ENCODE peak calls at places on chromosomes 13 and 19, in eight cellular contexts. One of them, this sample, is unnamed.

GRCh38 chr19:1675633-1676350 is 23.4 kb upstream of the TCF3 start:
- DNase-seq in gastrocnemius medialis: no peak
- DNase-seq in ovary: no peak
- DNase-seq in tibial artery: no peak
- DNase-seq in WERI-Rb-1: peak
- DNase-seq in A549: no peak
- DNase-seq in AG04450: no peak
- DNase-seq in body of pancreas: peak
- DNase-seq in this sample: peak

GRCh38 chr19:5828661-5829566 is 10.6 kb downstream of the FUT6 start:
- DNase-seq in A549: no peak
- DNase-seq in tibial artery: no peak
- DNase-seq in body of pancreas: no peak
- DNase-seq in ovary: no peak
- DNase-seq in gastrocnemius medialis: no peak
- DNase-seq in AG04450: no peak
- DNase-seq in WERI-Rb-1: no peak
- DNase-seq in this sample: peak

GRCh38 chr13:65964672-65965071 is 1265.5 kb downstream of the PCDH9 start:
- DNase-seq in WERI-Rb-1: no peak
- DNase-seq in ovary: no peak
- DNase-seq in AG04450: no peak
- DNase-seq in gastrocnemius medialis: no peak
- DNase-seq in A549: no peak
- DNase-seq in body of pancreas: no peak
- DNase-seq in tibial artery: no peak
- DNase-seq in this sample: no peak

GRCh38 chr13:91248249-91248648 is 99.2 kb upstream of the MIR17HG start:
- DNase-seq in ovary: no peak
- DNase-seq in tibial artery: no peak
- DNase-seq in gastrocnemius medialis: no peak
- DNase-seq in A549: no peak
- DNase-seq in WERI-Rb-1: no peak
- DNase-seq in body of pancreas: no peak
- DNase-seq in AG04450: no peak
- DNase-seq in this sample: no peak

GRCh38 chr19:35645680-35646511 is 2.2 kb upstream of the COX6B1 start:
- DNase-seq in body of pancreas: no peak
- DNase-seq in A549: no peak
- DNase-seq in WERI-Rb-1: no peak
- DNase-seq in AG04450: no peak
- DNase-seq in ovary: no peak
- DNase-seq in gastrocnemius medialis: no peak
- DNase-seq in tibial artery: no peak
- DNase-seq in this sample: no peak

GRCh38 chr13:75550159-75550567 is 572 bp downstream of the UCHL3 start:
- DNase-seq in tibial artery: no peak
- DNase-seq in WERI-Rb-1: no peak
- DNase-seq in body of pancreas: peak
- DNase-seq in ovary: no peak
- DNase-seq in AG04450: peak
- DNase-seq in A549: peak
- DNase-seq in gastrocnemius medialis: no peak
- DNase-seq in this sample: peak

GRCh38 chr19:3606690-3607289 is at the start of gene TBXA2R:
- DNase-seq in gastrocnemius medialis: peak
- DNase-seq in A549: peak
- DNase-seq in tibial artery: peak
- DNase-seq in ovary: peak
- DNase-seq in body of pancreas: peak
- DNase-seq in AG04450: no peak
- DNase-seq in WERI-Rb-1: peak
- DNase-seq in this sample: peak

GRCh38 chr13:36217456-36217855 is 3.1 kb upstream of the SOHLH2 start:
- DNase-seq in A549: no peak
- DNase-seq in AG04450: no peak
- DNase-seq in tibial artery: no peak
- DNase-seq in ovary: no peak
- DNase-seq in WERI-Rb-1: no peak
- DNase-seq in body of pancreas: no peak
- DNase-seq in gastrocnemius medialis: no peak
- DNase-seq in this sample: no peak

GRCh38 chr19:51354103-51354741 is 12.0 kb downstream of the ETFB start:
- DNase-seq in gastrocnemius medialis: no peak
- DNase-seq in AG04450: no peak
- DNase-seq in ovary: no peak
- DNase-seq in A549: no peak
- DNase-seq in WERI-Rb-1: peak
- DNase-seq in body of pancreas: no peak
- DNase-seq in tibial artery: no peak
- DNase-seq in this sample: no peak

GRCh38 chr19:42657551-42657950 is 62.8 kb upstream of the CEACAM8 start:
- DNase-seq in gastrocnemius medialis: no peak
- DNase-seq in tibial artery: no peak
- DNase-seq in body of pancreas: no peak
- DNase-seq in WERI-Rb-1: no peak
- DNase-seq in ovary: no peak
- DNase-seq in A549: no peak
- DNase-seq in AG04450: no peak
- DNase-seq in this sample: no peak

GRCh38 chr13:30421093-30422055 is 919 bp upstream of the UBE2L5 start:
- DNase-seq in gastrocnemius medialis: peak
- DNase-seq in tibial artery: peak
- DNase-seq in ovary: peak
- DNase-seq in AG04450: peak
- DNase-seq in body of pancreas: peak
- DNase-seq in WERI-Rb-1: no peak
- DNase-seq in A549: peak
- DNase-seq in this sample: peak

GRCh38 chr13:73059460-73060250 is 850 bp downstream of the KLF5 start:
- DNase-seq in tibial artery: peak
- DNase-seq in body of pancreas: peak
- DNase-seq in WERI-Rb-1: peak
- DNase-seq in A549: no peak
- DNase-seq in AG04450: no peak
- DNase-seq in gastrocnemius medialis: peak
- DNase-seq in ovary: peak
- DNase-seq in this sample: peak

GRCh38 chr19:17303167-17303939 is at the start of gene ABHD8:
- DNase-seq in A549: peak
- DNase-seq in body of pancreas: peak
- DNase-seq in WERI-Rb-1: peak
- DNase-seq in ovary: peak
- DNase-seq in AG04450: peak
- DNase-seq in gastrocnemius medialis: peak
- DNase-seq in tibial artery: peak
- DNase-seq in this sample: peak

GRCh38 chr19:6108721-6109633 is 1.3 kb downstream of the RFX2 start:
- DNase-seq in AG04450: no peak
- DNase-seq in tibial artery: peak
- DNase-seq in gastrocnemius medialis: no peak
- DNase-seq in body of pancreas: peak
- DNase-seq in A549: peak
- DNase-seq in WERI-Rb-1: no peak
- DNase-seq in ovary: peak
- DNase-seq in this sample: no peak

DNA sequence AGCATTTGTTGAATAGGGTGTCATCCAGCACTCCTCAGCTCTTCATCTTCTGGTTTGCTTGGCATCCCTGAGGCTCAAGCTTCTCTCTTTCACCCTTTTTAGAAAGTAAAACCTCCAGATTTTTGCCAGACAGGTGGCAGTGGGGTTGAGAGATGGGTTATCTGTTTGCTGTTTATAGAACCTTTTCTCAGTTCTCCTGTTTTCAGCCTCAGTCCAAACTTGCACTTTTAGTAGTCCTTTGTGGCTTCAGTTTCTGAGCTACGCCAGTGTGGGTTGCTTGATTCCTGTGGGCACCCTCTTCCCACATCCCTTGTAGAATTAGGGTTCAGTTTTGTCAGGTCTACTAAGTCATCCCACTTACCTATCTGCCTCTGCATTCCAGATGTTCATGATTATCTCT is 147.9 kb downstream of the PAN3 start:
- DNase-seq in tibial artery: no peak
- DNase-seq in body of pancreas: no peak
- DNase-seq in A549: no peak
- DNase-seq in gastrocnemius medialis: no peak
- DNase-seq in WERI-Rb-1: no peak
- DNase-seq in ovary: no peak
- DNase-seq in AG04450: no peak
- DNase-seq in this sample: no peak
- TF ChIP-seq CTCF in tibial artery: no peak
- TF ChIP-seq CTCF in body of pancreas: no peak
- TF ChIP-seq CTCF in A549: no peak
- TF ChIP-seq CTCF in gastrocnemius medialis: no peak
- TF ChIP-seq CTCF in WERI-Rb-1: no peak
- TF ChIP-seq CTCF in ovary: no peak
- TF ChIP-seq CTCF in AG04450: no peak
- TF ChIP-seq CTCF in this sample: no peak

DNA sequence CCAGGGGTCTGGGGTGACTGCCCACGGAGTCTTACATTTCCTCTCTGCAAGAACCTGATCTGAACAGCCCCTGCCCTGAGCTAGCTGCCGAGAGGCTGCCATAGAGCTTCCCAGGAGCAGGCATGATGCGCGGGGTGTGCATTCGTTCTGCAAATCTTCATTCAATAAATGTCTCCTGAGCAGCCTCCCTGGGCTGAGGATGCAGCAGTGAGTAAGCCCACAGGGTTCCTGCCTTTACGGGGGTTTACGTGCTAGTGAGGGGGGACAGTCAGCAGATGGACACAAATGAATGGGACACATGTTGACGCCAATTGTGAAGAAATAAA is 1.6 kb upstream of the SHISA7 start:
- DNase-seq in A549: no peak
- DNase-seq in gastrocnemius medialis: no peak
- DNase-seq in tibial artery: no peak
- DNase-seq in WERI-Rb-1: no peak
- DNase-seq in AG04450: no peak
- DNase-seq in body of pancreas: no peak
- DNase-seq in ovary: no peak
- DNase-seq in this sample: no peak
- H3K4me3 ChIP-seq in A549: no peak
- H3K4me3 ChIP-seq in gastrocnemius medialis: no peak
- H3K4me3 ChIP-seq in tibial artery: no peak
- H3K4me3 ChIP-seq in WERI-Rb-1: no peak
- H3K4me3 ChIP-seq in AG04450: no peak
- H3K4me3 ChIP-seq in body of pancreas: no peak
- H3K4me3 ChIP-seq in ovary: no peak
- H3K4me3 ChIP-seq in this sample: no peak

DNA sequence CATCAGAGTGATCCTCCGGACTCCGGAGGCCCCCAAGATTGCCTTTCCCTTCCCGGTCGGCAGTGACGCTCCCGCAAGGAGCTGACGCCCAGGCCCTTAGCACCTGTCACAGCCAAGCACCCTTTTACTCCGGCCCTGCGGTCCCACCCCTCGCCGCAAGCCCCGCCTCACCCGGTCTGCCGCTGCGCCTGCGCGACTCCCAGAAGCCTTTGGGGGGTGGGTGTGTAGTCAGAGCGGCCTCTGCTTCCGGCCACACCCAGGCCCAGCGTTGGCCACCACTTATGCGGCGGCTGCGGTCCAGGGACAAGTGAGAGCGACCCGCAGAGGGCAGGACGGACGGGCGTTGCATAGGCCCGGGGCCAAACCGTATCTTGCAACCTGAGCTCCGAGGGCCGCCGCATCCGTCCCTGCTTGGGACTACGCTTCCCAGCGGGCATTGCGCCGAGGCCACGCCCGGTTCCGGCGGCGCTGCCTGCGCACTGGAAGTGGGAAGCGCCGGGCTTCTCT is 441 bp upstream of the ZFP28 start:
- DNase-seq in body of pancreas: peak
- DNase-seq in A549: peak
- DNase-seq in tibial artery: peak
- DNase-seq in ovary: peak
- DNase-seq in AG04450: peak
- DNase-seq in WERI-Rb-1: peak
- DNase-seq in gastrocnemius medialis: peak
- DNase-seq in this sample: peak
- H3K27ac ChIP-seq in body of pancreas: peak
- H3K27ac ChIP-seq in A549: peak
- H3K27ac ChIP-seq in tibial artery: peak
- H3K27ac ChIP-seq in ovary: peak
- H3K27ac ChIP-seq in AG04450: peak
- H3K27ac ChIP-seq in WERI-Rb-1: peak
- H3K27ac ChIP-seq in gastrocnemius medialis: peak
- H3K27ac ChIP-seq in this sample: peak

GRCh38 chr19:10332965-10333757 is at the start of gene RAVER1:
- DNase-seq in WERI-Rb-1: peak
- DNase-seq in ovary: peak
- DNase-seq in body of pancreas: peak
- DNase-seq in A549: peak
- DNase-seq in AG04450: peak
- DNase-seq in tibial artery: peak
- DNase-seq in gastrocnemius medialis: peak
- DNase-seq in this sample: peak

GRCh38 chr19:10329555-10329954 is 3.8 kb downstream of the RAVER1 start:
- DNase-seq in AG04450: no peak
- DNase-seq in WERI-Rb-1: no peak
- DNase-seq in gastrocnemius medialis: no peak
- DNase-seq in A549: no peak
- DNase-seq in tibial artery: no peak
- DNase-seq in ovary: no peak
- DNase-seq in body of pancreas: no peak
- DNase-seq in this sample: no peak

GRCh38 chr19:10334340-10335148 is 1.2 kb upstream of the RAVER1 start:
- DNase-seq in A549: peak
- DNase-seq in ovary: peak
- DNase-seq in AG04450: peak
- DNase-seq in WERI-Rb-1: peak
- DNase-seq in tibial artery: peak
- DNase-seq in gastrocnemius medialis: peak
- DNase-seq in body of pancreas: peak
- DNase-seq in this sample: peak

GRCh38 chr19:10333758-10334339 is 520 bp upstream of the RAVER1 start:
- DNase-seq in A549: no peak
- DNase-seq in WERI-Rb-1: no peak
- DNase-seq in body of pancreas: peak
- DNase-seq in gastrocnemius medialis: no peak
- DNase-seq in AG04450: no peak
- DNase-seq in ovary: no peak
- DNase-seq in tibial artery: no peak
- DNase-seq in this sample: peak

DNA sequence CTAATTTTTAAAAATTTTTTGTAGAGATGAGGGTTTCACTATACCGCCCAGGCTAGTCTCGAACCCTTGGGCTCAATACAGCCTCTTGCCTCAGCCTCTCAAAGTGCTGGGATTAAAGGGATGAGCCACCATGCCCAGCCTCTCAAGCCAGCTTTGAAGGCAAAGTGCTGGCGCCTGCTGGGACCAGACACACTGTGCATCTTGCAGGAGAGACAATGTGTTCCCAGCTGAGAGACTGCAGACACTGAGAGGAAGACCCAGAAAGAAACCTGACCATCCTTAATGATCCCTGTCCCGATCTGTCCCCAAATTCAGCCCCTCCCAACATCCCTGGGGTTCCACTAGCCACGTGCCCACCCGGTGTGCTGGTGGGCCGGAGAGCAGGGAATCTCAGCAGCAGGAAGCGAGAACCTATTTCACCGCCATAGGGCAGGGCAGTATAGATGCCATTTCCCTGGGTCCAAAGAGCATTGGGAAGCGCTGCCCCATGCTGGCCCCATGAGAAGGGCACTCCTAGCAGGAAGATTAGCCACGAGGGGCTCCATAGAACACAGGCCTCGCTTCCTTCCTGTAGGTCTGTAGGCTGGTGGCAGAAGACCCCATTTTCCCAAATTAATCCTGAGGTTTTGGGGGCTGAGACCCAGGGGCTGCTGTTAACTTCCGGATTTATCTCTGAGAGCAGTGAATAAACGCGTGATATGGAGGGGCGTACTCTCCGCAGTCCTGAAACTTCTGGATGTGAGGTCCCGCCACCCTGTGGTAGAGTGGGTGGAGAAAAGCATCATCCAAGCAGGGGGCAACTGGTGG is 968 bp downstream of the RAVER1 start:
- DNase-seq in gastrocnemius medialis: no peak
- DNase-seq in A549: no peak
- DNase-seq in tibial artery: no peak
- DNase-seq in body of pancreas: no peak
- DNase-seq in ovary: no peak
- DNase-seq in AG04450: no peak
- DNase-seq in WERI-Rb-1: no peak
- DNase-seq in this sample: no peak
- TF ChIP-seq CTCF in gastrocnemius medialis: no peak
- TF ChIP-seq CTCF in A549: no peak
- TF ChIP-seq CTCF in tibial artery: no peak
- TF ChIP-seq CTCF in body of pancreas: no peak
- TF ChIP-seq CTCF in ovary: no peak
- TF ChIP-seq CTCF in AG04450: peak
- TF ChIP-seq CTCF in WERI-Rb-1: no peak
- TF ChIP-seq CTCF in this sample: no peak

This sample was measured in cardiac muscle cell.